ENCODE peak calls at places on chromosomes 13 and 19, in four cellular contexts. D, X, C and I are unnamed samples.

GRCh38 chr19:13918726-13919411 is 12.9 kb downstream of the CC2D1A start:
- DNase-seq in D (no peak), C (no peak), X (no peak), I (no peak)

GRCh38 chr13:28459911-28460310 is 35.0 kb downstream of the FLT1 start:
- DNase-seq in C (no peak), D (no peak), X (no peak), I (no peak)

GRCh38 chr13:44280461-44280860 is 93.2 kb upstream of the SERP2 start:
- DNase-seq in X (no peak), D (no peak), C (no peak), I (no peak)

GRCh38 chr19:17681505-17682125 is 6.5 kb downstream of the UNC13A start:
- DNase-seq in X (no peak), D (no peak), C (no peak), I (no peak)

GRCh38 chr19:807627-808175 is 10.4 kb downstream of the PTBP1 start:
- DNase-seq in D (no peak), X (no peak), C (no peak), I (no peak)

GRCh38 chr13:49444517-49445395 is 682 bp downstream of the SETDB2 start:
- DNase-seq in D (peak), X (no peak), C (no peak), I (no peak)

GRCh38 chr13:33258437-33259193 is 26.9 kb downstream of the STARD13 start:
- DNase-seq in C (no peak), X (no peak), D (no peak), I (no peak)

GRCh38 chr13:111145506-111145905 is 30.4 kb downstream of the ARHGEF7 start:
- DNase-seq in D (no peak), C (no peak), X (no peak), I (no peak)

GRCh38 chr19:18233224-18233825 is 7.1 kb upstream of the PDE4C start:
- DNase-seq in C (no peak), D (no peak), X (peak), I (no peak)

GRCh38 chr19:48170817-48171347 is 402 bp downstream of the ZSWIM9 start:
- DNase-seq in D (no peak), C (no peak), X (no peak), I (no peak)

GRCh38 chr13:91574756-91575155 is 176.3 kb downstream of the GPC5 start:
- DNase-seq in D (no peak), X (no peak), C (no peak), I (no peak)

GRCh38 chr13:113151745-113152707 is 6.4 kb upstream of the PROZ start:
- DNase-seq in C (no peak), X (no peak), D (no peak), I (no peak)

GRCh38 chr13:60837806-60838205 is 440.8 kb downstream of the TDRD3 start:
- DNase-seq in C (no peak), D (no peak), X (no peak), I (no peak)

DNA sequence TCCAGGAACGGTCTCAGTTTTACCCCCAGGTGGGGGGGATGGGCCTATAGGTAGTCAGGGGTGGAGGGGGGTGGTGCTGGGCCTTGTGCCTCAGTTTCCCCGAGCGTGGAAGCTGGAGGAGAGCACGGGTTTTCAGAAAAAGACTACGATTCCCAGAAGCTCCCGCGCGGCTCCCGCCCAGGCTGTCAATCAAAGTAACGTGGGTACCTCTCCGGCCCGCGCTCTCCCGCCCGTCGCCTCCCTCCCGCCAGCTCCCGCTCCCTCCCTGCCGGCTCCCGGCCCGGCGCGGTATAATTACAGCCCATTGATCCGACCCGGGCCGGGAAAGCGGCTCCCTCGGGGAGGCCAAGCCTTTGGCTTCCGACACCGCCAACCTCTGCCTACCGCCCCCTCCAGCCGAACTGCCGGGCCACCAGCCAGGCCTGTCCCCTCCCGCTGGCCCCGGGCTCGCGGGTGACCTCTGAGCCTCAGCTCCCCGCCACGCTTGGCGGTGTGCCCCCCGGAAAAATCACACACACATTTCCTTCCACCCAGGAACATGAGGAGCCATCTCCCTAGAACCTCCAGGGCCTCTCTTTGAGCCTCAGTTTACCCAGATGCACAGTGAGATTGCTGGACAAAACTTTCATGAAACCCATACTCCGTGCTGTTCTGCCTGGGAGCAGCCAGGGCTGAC is 7.2 kb upstream of the TLE2 start:
- DNase-seq in X (peak), C (peak), D (peak), I (peak)
- TF ChIP-seq EP300 in X (no peak), C (peak), D (no peak), I (no peak)

GRCh38 chr13:80361883-80362327 is 21.0 kb upstream of the SPRY2 start:
- DNase-seq in C (no peak), X (no peak), D (no peak), I (no peak)
- TF ChIP-seq EP300 in C (peak), X (no peak), D (no peak), I (no peak)

GRCh38 chr13:42028113-42028799 is 20.2 kb upstream of the DGKH start:
- DNase-seq in X (peak), D (no peak), C (no peak), I (no peak)
- TF ChIP-seq EP300 in X (no peak), D (no peak), C (no peak), I (no peak)

DNA sequence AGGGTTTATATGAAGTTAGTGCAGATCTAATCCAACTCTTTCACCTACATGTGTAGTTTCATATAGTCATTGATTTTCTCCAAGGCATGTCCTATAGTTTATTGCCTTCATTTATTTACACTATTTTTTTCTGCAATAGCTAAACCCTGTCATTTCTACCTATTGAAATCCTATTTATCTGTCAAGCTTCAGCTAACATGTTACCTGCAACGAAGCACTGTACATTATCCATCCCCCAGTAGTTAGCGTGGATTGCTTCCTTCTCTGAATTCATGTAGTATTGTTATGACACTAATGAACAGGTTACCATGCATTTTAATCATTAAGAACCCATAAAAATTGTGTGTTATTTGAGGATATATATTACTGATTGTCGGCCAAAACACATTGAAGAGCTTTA is 742.9 kb upstream of the PCDH20 start:
- DNase-seq in C (no peak), X (no peak), D (no peak), I (no peak)
- TF ChIP-seq EP300 in C (no peak), X (no peak), D (no peak), I (no peak)

GRCh38 chr13:106455190-106455589 is 80.3 kb downstream of the EFNB2 start:
- DNase-seq in X (no peak), D (no peak), C (no peak), I (no peak)
- TF ChIP-seq EP300 in X (no peak), D (no peak), C (no peak), I (no peak)

GRCh38 chr19:10836478-10837325 is 690 bp upstream of the TMED1 start:
- DNase-seq in C (peak), D (no peak), X (peak), I (peak)
- TF ChIP-seq EP300 in C (no peak), D (no peak), X (no peak), I (no peak)